ENCODE peak calls at places on chromosomes 7 and 10, in five cellular contexts. M is iPS-NIHi11, K is endothelial cell, T is iris pigment epithelial cell, C is T1000. Y is an unnamed sample.

GRCh38 chr7:11170160-11170559 is 196.5 kb downstream of the PHF14 start:
- DNase-seq in M (no peak), K (no peak), T (no peak), C (no peak), Y (no peak)

GRCh38 chr7:141460781-141461715 is 90.2 kb upstream of the AGK start:
- DNase-seq in M (no peak), K (no peak), T (no peak), C (no peak), Y (peak; percentile 70)

GRCh38 chr10:110311357-110311949 is 6.7 kb upstream of the SMNDC1 start:
- DNase-seq in M (peak; percentile 70), K (peak; percentile 46), T (peak; percentile 63), C (no peak), Y (peak; percentile 57)

GRCh38 chr10:24917979-24918378 is 34.4 kb downstream of the PRTFDC1 start:
- DNase-seq in M (no peak), K (no peak), T (no peak), C (no peak), Y (no peak)

GRCh38 chr10:67696029-67696428 is at the start of gene CTNNA3:
- DNase-seq in M (no peak), K (no peak), T (no peak), C (no peak), Y (no peak)

GRCh38 chr10:80205478-80206276 is at the start of gene ANXA11:
- DNase-seq in M (peak; percentile 96), K (peak; percentile 72), T (peak; percentile 63), C (peak; percentile 41), Y (no peak)

GRCh38 chr7:132560105-132560504 is 16.2 kb downstream of the PLXNA4 start:
- DNase-seq in M (no peak), K (no peak), T (no peak), C (no peak), Y (no peak)

GRCh38 chr10:120477723-120478270 is 20.8 kb downstream of the PLPP4 start:
- DNase-seq in M (no peak), K (no peak), T (peak; percentile 44), C (no peak), Y (no peak)

GRCh38 chr7:129741743-129742213 is 130.3 kb downstream of the NRF1 start:
- DNase-seq in M (peak; percentile 29), K (no peak), T (no peak), C (no peak), Y (peak; percentile 15)

GRCh38 chr7:111756687-111757178 is 194.4 kb upstream of the IMMP2L start:
- DNase-seq in M (peak; percentile 50), K (no peak), T (peak; percentile 41), C (peak; percentile 43), Y (peak; percentile 84)

GRCh38 chr10:99730026-99730425 is 1.9 kb downstream of the COX15 start:
- DNase-seq in M (no peak), K (no peak), T (peak; percentile 95), C (no peak), Y (no peak)

GRCh38 chr7:80070391-80070790 is 64.2 kb upstream of the GNAI1 start:
- DNase-seq in M (no peak), K (no peak), T (peak; percentile 67), C (no peak), Y (no peak)

GRCh38 chr10:13400196-13400965 is 52.3 kb upstream of the SEPHS1 start:
- DNase-seq in M (no peak), K (no peak), T (no peak), C (no peak), Y (no peak)

GRCh38 chr7:65216469-65216868 is 157.2 kb upstream of the ZNF92 start:
- DNase-seq in M (peak; percentile 62), K (peak; percentile 64), T (peak; percentile 34), C (no peak), Y (no peak)

GRCh38 chr10:16965242-16965620 is 148.0 kb upstream of the RSU1 start:
- DNase-seq in M (no peak), K (no peak), T (no peak), C (no peak), Y (no peak)

GRCh38 chr10:29850371-29850770 is 209.0 kb downstream of the JCAD start:
- DNase-seq in M (no peak), K (no peak), T (no peak), C (no peak), Y (no peak)

GRCh38 chr7:142790056-142790455 is 19.3 kb downstream of the PRSS2 start:
- DNase-seq in M (no peak), K (no peak), T (no peak), C (no peak), Y (no peak)

GRCh38 chr7:18778594-18778993 is 283.0 kb downstream of the HDAC9 start:
- DNase-seq in M (no peak), K (no peak), T (peak; percentile 79), C (no peak), Y (no peak)

GRCh38 chr10:44051584-44052385 is 333.1 kb downstream of the CXCL12 start:
- DNase-seq in M (no peak), K (no peak), T (peak; percentile 63), C (peak; percentile 15), Y (no peak)

GRCh38 chr7:145696071-145696470 is 420.5 kb upstream of the CNTNAP2 start:
- DNase-seq in M (no peak), K (no peak), T (no peak), C (no peak), Y (no peak)

GRCh38 chr7:371779-372545 is 82.0 kb downstream of the FOXL3 start:
- DNase-seq in M (peak; percentile 58), K (peak; percentile 2), T (no peak), C (no peak), Y (no peak)

GRCh38 chr7:156576216-156577063 is 64.1 kb upstream of the RNF32 start:
- DNase-seq in M (no peak), K (no peak), T (no peak), C (no peak), Y (no peak)

Y was measured in C1 segment of cervical spinal cord.